ENCODE peak calls at places on chromosomes 3 and 15, in ten cellular contexts. B is transverse colon, L is neural crest cell, W is WERI-Rb-1, Y is AG04450, U is BJ, P is lower leg skin, I is lung, N is cardiac muscle cell, O is Peyer's patch. H is an unnamed sample.

GRCh38 chr3:65761431-65761830 is 277.3 kb downstream of the MAGI1 start:
- DNase-seq in B (no peak), L (no peak), W (no peak), Y (no peak), U (no peak), P (no peak), I (no peak), N (no peak), O (no peak), H (no peak)

GRCh38 chr3:186365202-186365974 is 3.4 kb upstream of the DGKG start:
- DNase-seq in B (no peak), L (no peak), W (peak), Y (no peak), U (no peak), P (no peak), I (no peak), N (no peak), O (no peak), H (no peak)

GRCh38 chr15:40782609-40783227 is 12.9 kb downstream of the C15orf62 start:
- DNase-seq in B (peak), L (peak), W (peak), Y (no peak), U (no peak), P (peak), I (peak), N (peak), O (peak), H (peak)

GRCh38 chr3:194871143-194871863 is 185.6 kb downstream of the FAM43A start:
- DNase-seq in B (peak), L (peak), W (peak), Y (peak), U (peak), P (peak), I (no peak), N (peak), O (peak), H (peak)

GRCh38 chr15:74470631-74471396 is 9.9 kb upstream of the UBL7 start:
- DNase-seq in B (no peak), L (no peak), W (no peak), Y (no peak), U (no peak), P (peak), I (no peak), N (no peak), O (no peak), H (no peak)

GRCh38 chr3:57627976-57628375 is 30.8 kb upstream of the ARF4 start:
- DNase-seq in B (no peak), L (no peak), W (no peak), Y (no peak), U (no peak), P (no peak), I (no peak), N (no peak), O (no peak), H (no peak)

GRCh38 chr3:61637088-61638051 is 76.0 kb downstream of the PTPRG start:
- DNase-seq in B (peak), L (no peak), W (no peak), Y (no peak), U (no peak), P (no peak), I (no peak), N (no peak), O (peak), H (peak)

GRCh38 chr3:184314700-184315505 is 497 bp downstream of the EIF4G1 start:
- DNase-seq in B (peak), L (peak), W (peak), Y (no peak), U (no peak), P (peak), I (peak), N (peak), O (peak), H (peak)

GRCh38 chr15:45549831-45550230 is 27.3 kb upstream of the SLC30A4 start:
- DNase-seq in B (no peak), L (no peak), W (no peak), Y (no peak), U (peak), P (no peak), I (no peak), N (no peak), O (no peak), H (no peak)

GRCh38 chr3:49724586-49724985 is 835 bp upstream of the GMPPB start:
- DNase-seq in B (peak), L (no peak), W (no peak), Y (no peak), U (no peak), P (peak), I (no peak), N (no peak), O (peak), H (peak)

GRCh38 chr3:194577985-194578905 is 55.0 kb downstream of the TMEM44 start:
- DNase-seq in B (peak), L (no peak), W (no peak), Y (no peak), U (peak), P (no peak), I (no peak), N (no peak), O (peak), H (no peak)

GRCh38 chr3:48064292-48064829 is 48.1 kb upstream of the MAP4 start:
- DNase-seq in B (no peak), L (no peak), W (no peak), Y (no peak), U (no peak), P (no peak), I (no peak), N (no peak), O (no peak), H (no peak)

GRCh38 chr3:36904641-36905040 is 40.2 kb downstream of the TRANK1 start:
- DNase-seq in B (no peak), L (no peak), W (peak), Y (no peak), U (no peak), P (peak), I (no peak), N (peak), O (no peak), H (no peak)

GRCh38 chr3:100008081-100008698 is 106.1 kb downstream of the FILIP1L start:
- DNase-seq in B (no peak), L (no peak), W (no peak), Y (no peak), U (no peak), P (no peak), I (no peak), N (no peak), O (no peak), H (no peak)

GRCh38 chr3:9782777-9783176 is 9.5 kb downstream of the TADA3 start:
- DNase-seq in B (no peak), L (no peak), W (no peak), Y (no peak), U (no peak), P (no peak), I (no peak), N (no peak), O (no peak), H (no peak)

GRCh38 chr15:78949461-78949860 is 4.6 kb upstream of the CTSH start:
- DNase-seq in B (no peak), L (no peak), W (no peak), Y (no peak), U (no peak), P (no peak), I (no peak), N (no peak), O (no peak), H (no peak)

GRCh38 chr3:99863588-99863987 is 45.9 kb downstream of the CMSS1 start:
- DNase-seq in B (no peak), L (no peak), W (no peak), Y (no peak), U (no peak), P (no peak), I (no peak), N (no peak), O (no peak), H (no peak)

GRCh38 chr3:4741404-4742307 is 237.6 kb upstream of the BHLHE40 start:
- DNase-seq in B (peak), L (no peak), W (no peak), Y (peak), U (peak), P (peak), I (peak), N (no peak), O (peak), H (no peak)

GRCh38 chr15:37056168-37056893 is 44.0 kb downstream of the MEIS2 start:
- DNase-seq in B (no peak), L (no peak), W (no peak), Y (no peak), U (no peak), P (no peak), I (peak), N (no peak), O (peak), H (no peak)

GRCh38 chr15:36632196-36632595 is 52.8 kb downstream of the CDIN1 start:
- DNase-seq in B (no peak), L (no peak), W (peak), Y (no peak), U (peak), P (no peak), I (no peak), N (no peak), O (no peak), H (no peak)

DNA sequence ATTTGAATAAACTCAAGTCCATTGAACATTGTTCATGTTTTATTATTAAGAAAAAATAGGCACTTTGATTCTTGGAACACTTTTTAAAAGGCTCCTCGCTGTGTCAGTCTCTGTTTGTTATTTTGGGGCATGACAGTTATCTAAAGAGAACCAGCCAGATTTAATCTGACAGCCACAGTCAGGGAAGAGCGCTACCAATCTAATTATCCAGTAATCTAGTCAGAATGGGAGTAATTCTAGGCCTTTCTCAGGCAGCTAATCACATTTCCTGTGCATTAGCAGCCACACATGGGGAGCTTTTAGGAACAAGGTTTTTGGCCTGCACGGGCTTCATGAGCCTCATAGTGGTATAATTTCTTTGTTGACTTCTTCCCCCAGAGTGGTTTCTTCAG is 362.2 kb downstream of the RBMS3 start:
- DNase-seq in B (no peak), L (no peak), W (peak), Y (no peak), U (no peak), P (no peak), I (no peak), N (no peak), O (no peak), H (no peak)
- TF ChIP-seq CTCF in B (no peak), L (no peak), W (no peak), Y (no peak), U (no peak), P (no peak), I (no peak), N (no peak), O (no peak), H (no peak)

GRCh38 chr3:53818221-53819162 is 27.7 kb downstream of the CHDH start:
- DNase-seq in B (no peak), L (no peak), W (no peak), Y (no peak), U (no peak), P (peak), I (no peak), N (no peak), O (no peak), H (no peak)
- TF ChIP-seq CTCF in B (no peak), L (no peak), W (no peak), Y (no peak), U (no peak), P (no peak), I (no peak), N (no peak), O (no peak), H (no peak)

GRCh38 chr3:144770813-144771400 is 799.3 kb downstream of the DIPK2A start:
- DNase-seq in B (no peak), L (no peak), W (no peak), Y (peak), U (peak), P (no peak), I (no peak), N (peak), O (no peak), H (no peak)
- TF ChIP-seq CTCF in B (no peak), L (peak), W (no peak), Y (peak), U (peak), P (no peak), I (no peak), N (peak), O (no peak), H (peak)

GRCh38 chr15:31400222-31400927 is 73.7 kb downstream of the KLF13 start:
- DNase-seq in B (no peak), L (no peak), W (no peak), Y (no peak), U (no peak), P (peak), I (no peak), N (no peak), O (no peak), H (no peak)

GRCh38 chr15:31397851-31398661 is 71.4 kb downstream of the KLF13 start:
- DNase-seq in B (no peak), L (no peak), W (no peak), Y (no peak), U (no peak), P (peak), I (peak), N (no peak), O (peak), H (peak)

GRCh38 chr15:31398677-31399260 is 72.1 kb downstream of the KLF13 start:
- DNase-seq in B (peak), L (no peak), W (no peak), Y (no peak), U (no peak), P (peak), I (no peak), N (no peak), O (peak), H (no peak)

GRCh38 chr15:31399544-31400171 is 73.0 kb downstream of the KLF13 start:
- DNase-seq in B (no peak), L (no peak), W (no peak), Y (no peak), U (no peak), P (peak), I (no peak), N (no peak), O (peak), H (no peak)

GRCh38 chr15:31396881-31397560 is 70.4 kb downstream of the KLF13 start:
- DNase-seq in B (peak), L (peak), W (no peak), Y (no peak), U (peak), P (peak), I (peak), N (peak), O (peak), H (peak)
- TF ChIP-seq CTCF in B (no peak), L (no peak), W (no peak), Y (no peak), U (no peak), P (no peak), I (no peak), N (no peak), O (no peak), H (peak)

DNA sequence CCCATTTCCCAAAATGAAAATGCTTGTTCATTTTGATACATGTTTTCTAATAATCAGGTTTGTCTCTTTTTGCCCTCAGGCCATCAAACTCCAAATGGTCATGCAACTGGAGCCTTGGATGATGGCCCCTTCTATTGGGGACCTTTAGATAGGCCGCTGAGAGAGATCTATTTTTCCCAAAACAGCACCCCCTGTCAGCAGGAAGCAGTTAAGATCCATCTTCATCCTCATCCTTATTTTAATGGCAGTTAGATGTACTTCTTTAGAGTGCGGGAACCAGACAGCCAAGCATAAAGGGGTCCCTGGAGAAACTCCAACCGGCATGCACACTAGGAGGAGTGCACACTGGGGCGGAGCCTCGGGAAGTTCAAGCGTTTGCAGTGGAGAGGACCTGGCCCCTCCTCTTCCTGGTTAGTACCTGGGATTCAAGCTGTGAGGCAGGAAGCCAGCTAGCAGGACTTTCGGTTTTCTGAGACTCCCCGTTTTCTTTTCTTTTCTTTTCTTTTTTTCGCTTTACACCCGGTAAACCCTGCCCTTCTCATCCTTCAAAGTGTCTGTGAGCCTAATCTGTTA is 31.9 kb upstream of the STRIT1 start:
- DNase-seq in B (no peak), L (no peak), W (no peak), Y (no peak), U (no peak), P (no peak), I (no peak), N (no peak), O (peak), H (no peak)
- TF ChIP-seq CTCF in B (no peak), L (peak), W (no peak), Y (peak), U (peak), P (no peak), I (no peak), N (no peak), O (no peak), H (no peak)

DNA sequence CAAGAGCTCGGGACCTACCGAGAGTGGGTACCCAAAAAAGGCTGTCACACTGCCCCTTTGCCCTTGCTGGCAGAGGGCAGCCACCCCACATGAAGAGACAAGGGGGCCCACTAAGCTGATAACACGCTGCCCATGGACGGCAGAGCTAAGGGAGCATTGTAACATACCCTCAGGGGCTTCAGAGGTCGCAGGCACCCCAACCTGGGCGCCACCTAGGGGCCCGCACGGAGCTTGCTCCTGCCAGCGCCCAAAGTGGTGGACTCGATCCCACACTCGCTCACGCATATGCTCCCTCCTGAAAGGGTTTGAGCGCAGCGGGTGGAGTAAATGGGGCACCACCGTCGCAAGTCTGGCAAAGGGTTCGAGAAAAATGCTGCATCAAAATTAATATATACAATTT is 975.4 kb downstream of the ZPLD1 start:
- DNase-seq in B (no peak), L (no peak), W (no peak), Y (no peak), U (no peak), P (no peak), I (no peak), N (no peak), O (no peak), H (no peak)
- TF ChIP-seq CTCF in B (no peak), L (peak), W (peak), Y (no peak), U (no peak), P (no peak), I (no peak), N (no peak), O (no peak), H (peak)

GRCh38 chr15:68053997-68054657 is at the start of gene PIAS1:
- DNase-seq in B (peak), L (peak), W (peak), Y (peak), U (peak), P (peak), I (peak), N (peak), O (peak), H (peak)
- TF ChIP-seq CTCF in B (peak), L (no peak), W (no peak), Y (no peak), U (no peak), P (no peak), I (no peak), N (no peak), O (peak), H (no peak)

GRCh38 chr3:141275973-141276372 is 44.3 kb downstream of the PXYLP1 start:
- DNase-seq in B (no peak), L (no peak), W (no peak), Y (peak), U (no peak), P (no peak), I (no peak), N (no peak), O (no peak), H (no peak)
- TF ChIP-seq CTCF in B (no peak), L (no peak), W (no peak), Y (no peak), U (no peak), P (no peak), I (no peak), N (no peak), O (no peak), H (no peak)

GRCh38 chr3:128727485-128727884 is 1.5 kb downstream of the RAB7A start:
- DNase-seq in B (no peak), L (no peak), W (no peak), Y (no peak), U (no peak), P (no peak), I (no peak), N (no peak), O (no peak), H (no peak)

GRCh38 chr3:128726691-128727031 is 678 bp downstream of the RAB7A start:
- DNase-seq in B (peak), L (peak), W (no peak), Y (no peak), U (no peak), P (peak), I (peak), N (peak), O (peak), H (no peak)

GRCh38 chr3:128727059-128727458 is 1.1 kb downstream of the RAB7A start:
- DNase-seq in B (no peak), L (no peak), W (no peak), Y (no peak), U (no peak), P (no peak), I (no peak), N (no peak), O (no peak), H (no peak)

GRCh38 chr3:128725547-128725931 is 444 bp upstream of the RAB7A start:
- DNase-seq in B (no peak), L (no peak), W (no peak), Y (no peak), U (no peak), P (no peak), I (no peak), N (no peak), O (no peak), H (no peak)

GRCh38 chr3:128725932-128726690 is at the start of gene RAB7A:
- DNase-seq in B (peak), L (peak), W (peak), Y (peak), U (peak), P (peak), I (peak), N (peak), O (peak), H (peak)
- TF ChIP-seq CTCF in B (no peak), L (no peak), W (no peak), Y (no peak), U (no peak), P (no peak), I (no peak), N (no peak), O (peak), H (no peak)

DNA sequence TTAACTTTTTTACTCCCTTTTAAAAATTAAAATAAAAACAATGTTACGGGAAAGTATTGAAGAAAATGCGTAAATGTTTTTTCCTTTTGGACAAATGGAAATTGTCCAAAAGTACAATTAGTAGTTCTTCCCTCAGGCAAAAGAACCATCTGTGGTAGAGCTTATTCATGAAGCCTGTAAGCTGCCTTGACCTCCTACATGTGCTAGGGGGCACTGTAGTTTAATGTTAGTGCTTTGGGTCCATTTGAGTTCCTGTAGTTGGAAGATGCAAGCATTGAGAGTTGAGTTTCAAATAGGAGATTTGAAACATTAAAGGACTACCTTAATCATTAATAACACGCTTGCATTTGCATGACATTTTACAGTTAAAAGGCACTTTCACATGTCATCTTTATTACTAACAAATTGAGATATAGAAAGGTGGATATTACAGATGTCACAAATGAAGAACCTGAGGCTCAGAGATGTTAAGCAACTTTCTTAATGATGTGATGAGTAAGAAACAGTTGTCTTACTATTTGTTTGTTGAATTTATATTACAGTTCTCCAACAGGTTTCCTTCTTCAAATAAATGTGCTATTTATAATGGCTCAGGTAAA is 1.8 kb upstream of the ZNF385D start:
- DNase-seq in B (no peak), L (no peak), W (peak), Y (no peak), U (peak), P (no peak), I (no peak), N (peak), O (no peak), H (peak)
- TF ChIP-seq CTCF in B (no peak), L (peak), W (peak), Y (peak), U (peak), P (no peak), I (peak), N (peak), O (peak), H (peak)